ENCODE peak calls at places on chromosomes 7 and 10, in five cellular contexts. G is T-helper 22 cell, E is natural killer cell, S is heart right ventricle, J is breast epithelium. P is an unnamed sample.

GRCh38 chr7:50857804-50858203 is 75.1 kb upstream of the GRB10 start:
- DNase-seq in G (no peak), E (no peak), S (peak), J (no peak), P (no peak)

GRCh38 chr10:73886625-73887024 is 12.3 kb upstream of the CAMK2G start:
- DNase-seq in G (no peak), E (no peak), S (no peak), J (no peak), P (no peak)

GRCh38 chr10:3419719-3420495 is 247.3 kb upstream of the PITRM1 start:
- DNase-seq in G (no peak), E (no peak), S (no peak), J (no peak), P (no peak)

GRCh38 chr7:84354866-84355265 is 160.3 kb upstream of the SEMA3A start:
- DNase-seq in G (no peak), E (no peak), S (no peak), J (no peak), P (no peak)

GRCh38 chr10:70827358-70827757 is 11.6 kb downstream of the SGPL1 start:
- DNase-seq in G (no peak), E (no peak), S (no peak), J (no peak), P (no peak)

GRCh38 chr10:8835453-8836167 is 781.1 kb downstream of the GATA3 start:
- DNase-seq in G (no peak), E (no peak), S (no peak), J (no peak), P (no peak)

GRCh38 chr7:1681581-1681980 is 11.5 kb downstream of the ELFN1 start:
- DNase-seq in G (no peak), E (no peak), S (no peak), J (peak), P (no peak)

GRCh38 chr10:75263806-75264205 is 28.0 kb upstream of the COMTD1 start:
- DNase-seq in G (no peak), E (no peak), S (no peak), J (no peak), P (no peak)

GRCh38 chr10:36450385-36450784 is 675.0 kb upstream of the ANKRD30A start:
- DNase-seq in G (no peak), E (no peak), S (no peak), J (no peak), P (no peak)

GRCh38 chr7:83738436-83738835 is 89.5 kb upstream of the SEMA3E start:
- DNase-seq in G (no peak), E (no peak), S (no peak), J (no peak), P (no peak)

GRCh38 chr7:70389752-70390151 is 742.2 kb upstream of the GALNT17 start:
- DNase-seq in G (no peak), E (no peak), S (no peak), J (no peak), P (no peak)

GRCh38 chr10:7179536-7179935 is 231.3 kb downstream of the SFMBT2 start:
- DNase-seq in G (no peak), E (no peak), S (no peak), J (no peak), P (no peak)

GRCh38 chr7:12719141-12719919 is 31.9 kb downstream of the ARL4A start:
- DNase-seq in G (no peak), E (no peak), S (no peak), J (no peak), P (no peak)

GRCh38 chr7:51732951-51733350 is 416.3 kb upstream of the COBL start:
- DNase-seq in G (no peak), E (no peak), S (no peak), J (no peak), P (no peak)

GRCh38 chr10:107728807-107729206 is 564.3 kb upstream of the SORCS1 start:
- DNase-seq in G (no peak), E (no peak), S (no peak), J (no peak), P (no peak)

GRCh38 chr7:25389489-25390106 is 161.3 kb upstream of the NPVF start:
- DNase-seq in G (no peak), E (no peak), S (no peak), J (no peak), P (no peak)

GRCh38 chr10:88873757-88874156 is 6.3 kb upstream of the STAMBPL1 start:
- DNase-seq in G (no peak), E (no peak), S (no peak), J (no peak), P (no peak)

GRCh38 chr10:56551037-56551436 is 190.0 kb upstream of the ZWINT start:
- DNase-seq in G (no peak), E (no peak), S (no peak), J (no peak), P (no peak)

GRCh38 chr7:135121868-135122267 is 26.0 kb upstream of the TMEM140 start:
- DNase-seq in G (no peak), E (no peak), S (peak), J (no peak), P (no peak)

GRCh38 chr10:22301193-22301592 is 15.0 kb upstream of the COMMD3 start:
- DNase-seq in G (no peak), E (no peak), S (no peak), J (no peak), P (no peak)

GRCh38 chr7:110373514-110374258 is 717.2 kb upstream of the LRRN3 start:
- DNase-seq in G (no peak), E (no peak), S (no peak), J (no peak), P (no peak)

GRCh38 chr7:19674266-19674960 is 34.4 kb downstream of the POLR1F start:
- DNase-seq in G (no peak), E (no peak), S (no peak), J (no peak), P (no peak)

GRCh38 chr7:155962191-155962967 is 150.1 kb upstream of the SHH start:
- DNase-seq in G (no peak), E (no peak), S (no peak), J (no peak), P (no peak)

GRCh38 chr7:98200364-98200763 is 10.9 kb upstream of the BHLHA15 start:
- DNase-seq in G (no peak), E (no peak), S (no peak), J (no peak), P (no peak)

GRCh38 chr7:51141451-51141971 is 175.1 kb downstream of the COBL start:
- DNase-seq in G (no peak), E (no peak), S (no peak), J (no peak), P (no peak)

GRCh38 chr7:87561102-87561501 is 39.6 kb downstream of the ABCB1 start:
- DNase-seq in G (no peak), E (no peak), S (no peak), J (no peak), P (no peak)

GRCh38 chr7:42639930-42640329 is 271.9 kb downstream of the C7orf25 start:
- DNase-seq in G (no peak), E (no peak), S (no peak), J (no peak), P (no peak)

GRCh38 chr7:51376420-51377092 is 59.9 kb upstream of the COBL start:
- DNase-seq in G (no peak), E (no peak), S (no peak), J (no peak), P (no peak)

GRCh38 chr10:28279878-28280277 is 23.0 kb downstream of the MPP7 start:
- DNase-seq in G (no peak), E (no peak), S (no peak), J (no peak), P (no peak)

GRCh38 chr10:124180947-124181549 is 87.7 kb upstream of the CHST15 start:
- DNase-seq in G (no peak), E (no peak), S (no peak), J (no peak), P (no peak)

GRCh38 chr10:115402690-115403089 is 309.5 kb downstream of the ATRNL1 start:
- DNase-seq in G (no peak), E (no peak), S (no peak), J (no peak), P (no peak)

GRCh38 chr10:4234661-4235060 is 449.7 kb upstream of the KLF6 start:
- DNase-seq in G (peak), E (peak), S (no peak), J (no peak), P (no peak)

GRCh38 chr10:35822316-35822715 is 180.2 kb upstream of the FZD8 start:
- DNase-seq in G (no peak), E (no peak), S (peak), J (peak), P (no peak)

GRCh38 chr7:33901847-33902246 is 3.5 kb upstream of the BMPER start:
- DNase-seq in G (no peak), E (no peak), S (no peak), J (no peak), P (no peak)

GRCh38 chr10:77884181-77884580 is 42.4 kb downstream of the DLG5 start:
- DNase-seq in G (no peak), E (no peak), S (no peak), J (no peak), P (no peak)

GRCh38 chr10:1957057-1957456 is 219.7 kb upstream of the ADARB2 start:
- DNase-seq in G (no peak), E (no peak), S (no peak), J (no peak), P (no peak)

P was measured in GM19239.